ENCODE peak calls at places on chromosome 22, in seven cellular contexts. One of them, this sample, is unnamed.
A peak's percentile ranks its signal among the peaks of the same experiment; 100 is the strongest.

GRCh38 chr22:42343551-42344081 is 73.2 kb upstream of the TCF20 start:
- DNase-seq in tibial nerve: no peak
- DNase-seq in IMR-90: no peak
- DNase-seq in Peyer's patch: no peak
- DNase-seq in adrenal gland: no peak
- DNase-seq in lower leg skin: no peak
- DNase-seq in heart left ventricle: no peak
- DNase-seq in this sample: no peak

GRCh38 chr22:31192513-31192912 is 19.6 kb upstream of the LIMK2 start:
- DNase-seq in heart left ventricle: no peak
- DNase-seq in IMR-90: peak; percentile 77
- DNase-seq in tibial nerve: no peak
- DNase-seq in adrenal gland: no peak
- DNase-seq in Peyer's patch: no peak
- DNase-seq in lower leg skin: no peak
- DNase-seq in this sample: no peak

GRCh38 chr22:37484115-37485005 is 1.8 kb downstream of the MFNG start:
- DNase-seq in adrenal gland: peak; percentile 75
- DNase-seq in Peyer's patch: peak; percentile 98
- DNase-seq in heart left ventricle: peak; percentile 89
- DNase-seq in IMR-90: no peak
- DNase-seq in tibial nerve: peak; percentile 51
- DNase-seq in lower leg skin: peak; percentile 73
- DNase-seq in this sample: no peak

GRCh38 chr22:48238018-48238915 is 1475.8 kb downstream of the TBC1D22A start:
- DNase-seq in Peyer's patch: no peak
- DNase-seq in tibial nerve: no peak
- DNase-seq in IMR-90: no peak
- DNase-seq in lower leg skin: no peak
- DNase-seq in adrenal gland: no peak
- DNase-seq in heart left ventricle: no peak
- DNase-seq in this sample: no peak

GRCh38 chr22:50176850-50177536 is 6.5 kb downstream of the PANX2 start:
- DNase-seq in heart left ventricle: peak; percentile 61
- DNase-seq in lower leg skin: no peak
- DNase-seq in tibial nerve: no peak
- DNase-seq in adrenal gland: no peak
- DNase-seq in IMR-90: no peak
- DNase-seq in Peyer's patch: no peak
- DNase-seq in this sample: peak; percentile 58

GRCh38 chr22:50118557-50119168 is 28.9 kb downstream of the MOV10L1 start:
- DNase-seq in adrenal gland: peak; percentile 72
- DNase-seq in heart left ventricle: no peak
- DNase-seq in lower leg skin: no peak
- DNase-seq in IMR-90: peak; percentile 100
- DNase-seq in Peyer's patch: no peak
- DNase-seq in tibial nerve: no peak
- DNase-seq in this sample: no peak

GRCh38 chr22:31800065-31800464 is 46.2 kb downstream of the DEPDC5 start:
- DNase-seq in heart left ventricle: no peak
- DNase-seq in IMR-90: peak; percentile 78
- DNase-seq in tibial nerve: no peak
- DNase-seq in lower leg skin: no peak
- DNase-seq in Peyer's patch: no peak
- DNase-seq in adrenal gland: no peak
- DNase-seq in this sample: no peak

GRCh38 chr22:21866821-21867527 is 471 bp downstream of the MAPK1 start:
- DNase-seq in heart left ventricle: peak; percentile 68
- DNase-seq in Peyer's patch: no peak
- DNase-seq in tibial nerve: no peak
- DNase-seq in adrenal gland: peak; percentile 24
- DNase-seq in lower leg skin: peak; percentile 19
- DNase-seq in IMR-90: no peak
- DNase-seq in this sample: no peak

GRCh38 chr22:24526191-24526590 is 28.7 kb downstream of the GUCD1 start:
- DNase-seq in adrenal gland: no peak
- DNase-seq in heart left ventricle: no peak
- DNase-seq in tibial nerve: no peak
- DNase-seq in lower leg skin: no peak
- DNase-seq in Peyer's patch: no peak
- DNase-seq in IMR-90: peak; percentile 17
- DNase-seq in this sample: no peak

GRCh38 chr22:39942433-39943213 is 17.6 kb upstream of the TMA7B start:
- DNase-seq in heart left ventricle: no peak
- DNase-seq in Peyer's patch: no peak
- DNase-seq in lower leg skin: no peak
- DNase-seq in IMR-90: no peak
- DNase-seq in adrenal gland: no peak
- DNase-seq in tibial nerve: no peak
- DNase-seq in this sample: no peak

GRCh38 chr22:29334696-29335344 is 19.3 kb upstream of the RASL10A start:
- DNase-seq in heart left ventricle: no peak
- DNase-seq in lower leg skin: no peak
- DNase-seq in Peyer's patch: no peak
- DNase-seq in IMR-90: no peak
- DNase-seq in tibial nerve: no peak
- DNase-seq in adrenal gland: no peak
- DNase-seq in this sample: no peak

GRCh38 chr22:36369922-36370781 is 17.6 kb downstream of the MYH9 start:
- DNase-seq in Peyer's patch: no peak
- DNase-seq in tibial nerve: no peak
- DNase-seq in heart left ventricle: no peak
- DNase-seq in lower leg skin: no peak
- DNase-seq in adrenal gland: peak; percentile 43
- DNase-seq in IMR-90: peak; percentile 41
- DNase-seq in this sample: no peak

GRCh38 chr22:47996446-47996857 is 1234.0 kb downstream of the TBC1D22A start:
- DNase-seq in adrenal gland: no peak
- DNase-seq in IMR-90: no peak
- DNase-seq in heart left ventricle: no peak
- DNase-seq in tibial nerve: no peak
- DNase-seq in lower leg skin: no peak
- DNase-seq in Peyer's patch: no peak
- DNase-seq in this sample: no peak

GRCh38 chr22:25389541-25389919 is 170.1 kb downstream of the CRYBB2 start:
- DNase-seq in adrenal gland: no peak
- DNase-seq in Peyer's patch: no peak
- DNase-seq in lower leg skin: no peak
- DNase-seq in IMR-90: no peak
- DNase-seq in tibial nerve: no peak
- DNase-seq in heart left ventricle: no peak
- DNase-seq in this sample: no peak

GRCh38 chr22:30561402-30562154 is 12.9 kb downstream of the GAL3ST1 start:
- DNase-seq in lower leg skin: no peak
- DNase-seq in heart left ventricle: no peak
- DNase-seq in tibial nerve: no peak
- DNase-seq in adrenal gland: no peak
- DNase-seq in IMR-90: no peak
- DNase-seq in Peyer's patch: no peak
- DNase-seq in this sample: no peak

GRCh38 chr22:49811014-49811791 is 16.5 kb downstream of the BRD1 start:
- DNase-seq in IMR-90: no peak
- DNase-seq in Peyer's patch: no peak
- DNase-seq in heart left ventricle: no peak
- DNase-seq in tibial nerve: no peak
- DNase-seq in lower leg skin: no peak
- DNase-seq in adrenal gland: no peak
- DNase-seq in this sample: no peak

GRCh38 chr22:42462016-42462415 is 29.8 kb upstream of the NFAM1 start:
- DNase-seq in heart left ventricle: no peak
- DNase-seq in IMR-90: no peak
- DNase-seq in adrenal gland: no peak
- DNase-seq in lower leg skin: no peak
- DNase-seq in tibial nerve: no peak
- DNase-seq in Peyer's patch: no peak
- DNase-seq in this sample: no peak

GRCh38 chr22:26669060-26669481 is 11.7 kb downstream of the MIAT start:
- DNase-seq in IMR-90: peak; percentile 63
- DNase-seq in adrenal gland: no peak
- DNase-seq in tibial nerve: no peak
- DNase-seq in Peyer's patch: no peak
- DNase-seq in heart left ventricle: no peak
- DNase-seq in lower leg skin: no peak
- DNase-seq in this sample: no peak

GRCh38 chr22:25953919-25954318 is 211.9 kb downstream of the MYO18B start:
- DNase-seq in adrenal gland: no peak
- DNase-seq in heart left ventricle: no peak
- DNase-seq in lower leg skin: no peak
- DNase-seq in IMR-90: no peak
- DNase-seq in Peyer's patch: no peak
- DNase-seq in tibial nerve: no peak
- DNase-seq in this sample: no peak

GRCh38 chr22:50699001-50699753 is 26.6 kb downstream of the SHANK3 start:
- DNase-seq in tibial nerve: no peak
- DNase-seq in Peyer's patch: no peak
- DNase-seq in adrenal gland: no peak
- DNase-seq in lower leg skin: no peak
- DNase-seq in heart left ventricle: peak; percentile 60
- DNase-seq in IMR-90: no peak
- DNase-seq in this sample: peak; percentile 70

GRCh38 chr22:42688241-42688913 is 32.3 kb downstream of the A4GALT start:
- DNase-seq in adrenal gland: peak; percentile 93
- DNase-seq in tibial nerve: peak; percentile 91
- DNase-seq in lower leg skin: peak; percentile 89
- DNase-seq in IMR-90: peak; percentile 93
- DNase-seq in Peyer's patch: peak; percentile 39
- DNase-seq in heart left ventricle: peak; percentile 87
- DNase-seq in this sample: peak; percentile 94

GRCh38 chr22:36252754-36253522 is at the start of gene APOL1:
- DNase-seq in tibial nerve: peak; percentile 45
- DNase-seq in lower leg skin: no peak
- DNase-seq in heart left ventricle: no peak
- DNase-seq in adrenal gland: peak; percentile 39
- DNase-seq in Peyer's patch: peak; percentile 64
- DNase-seq in IMR-90: peak; percentile 43
- DNase-seq in this sample: no peak

GRCh38 chr22:37176464-37177061 is 11.5 kb downstream of the C1QTNF6 start:
- DNase-seq in heart left ventricle: peak; percentile 87
- DNase-seq in Peyer's patch: peak; percentile 53
- DNase-seq in IMR-90: peak; percentile 78
- DNase-seq in lower leg skin: peak; percentile 69
- DNase-seq in adrenal gland: peak; percentile 71
- DNase-seq in tibial nerve: peak; percentile 69
- DNase-seq in this sample: peak; percentile 82

GRCh38 chr22:25752615-25753214 is 10.7 kb downstream of the MYO18B start:
- DNase-seq in lower leg skin: no peak
- DNase-seq in Peyer's patch: no peak
- DNase-seq in tibial nerve: no peak
- DNase-seq in adrenal gland: no peak
- DNase-seq in heart left ventricle: no peak
- DNase-seq in IMR-90: no peak
- DNase-seq in this sample: no peak

GRCh38 chr22:48864748-48865147 is 962.9 kb downstream of the BRD1 start:
- DNase-seq in IMR-90: no peak
- DNase-seq in lower leg skin: no peak
- DNase-seq in heart left ventricle: no peak
- DNase-seq in adrenal gland: no peak
- DNase-seq in Peyer's patch: no peak
- DNase-seq in tibial nerve: no peak
- DNase-seq in this sample: peak; percentile 74

GRCh38 chr22:37377927-37378326 is 49.4 kb downstream of the ELFN2 start:
- DNase-seq in lower leg skin: no peak
- DNase-seq in adrenal gland: no peak
- DNase-seq in tibial nerve: no peak
- DNase-seq in IMR-90: no peak
- DNase-seq in Peyer's patch: no peak
- DNase-seq in heart left ventricle: no peak
- DNase-seq in this sample: no peak

GRCh38 chr22:48197189-48197690 is 1434.8 kb downstream of the TBC1D22A start:
- DNase-seq in heart left ventricle: no peak
- DNase-seq in tibial nerve: no peak
- DNase-seq in IMR-90: no peak
- DNase-seq in lower leg skin: no peak
- DNase-seq in Peyer's patch: no peak
- DNase-seq in adrenal gland: no peak
- DNase-seq in this sample: no peak

DNA sequence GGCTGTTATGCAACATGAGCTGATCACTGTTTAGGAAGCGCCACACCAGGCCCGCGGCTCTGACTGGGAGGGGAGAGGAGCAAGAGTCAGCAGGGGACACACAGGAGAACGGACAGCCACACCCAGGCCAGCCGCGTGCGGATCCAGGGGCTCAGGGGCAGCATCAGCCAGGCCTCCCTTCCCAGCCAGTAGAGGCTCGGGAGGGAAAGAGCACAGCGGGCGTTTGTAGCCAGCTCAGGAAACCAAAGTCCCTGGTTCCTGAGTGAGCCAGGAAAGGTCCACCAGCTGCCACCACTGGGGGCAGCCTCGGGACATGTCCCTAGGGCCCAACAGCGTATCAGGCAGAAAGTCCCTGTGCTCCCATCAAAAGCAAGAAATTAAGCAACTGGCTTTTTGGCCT is 71.8 kb upstream of the PITPNB start:
- DNase-seq in Peyer's patch: no peak
- DNase-seq in heart left ventricle: peak; percentile 84
- DNase-seq in IMR-90: peak; percentile 8
- DNase-seq in tibial nerve: peak; percentile 67
- DNase-seq in lower leg skin: no peak
- DNase-seq in adrenal gland: peak; percentile 34
- DNase-seq in this sample: peak; percentile 82
- TF ChIP-seq CTCF in Peyer's patch: no peak
- TF ChIP-seq CTCF in heart left ventricle: peak; percentile 68
- TF ChIP-seq CTCF in IMR-90: peak; percentile 27
- TF ChIP-seq CTCF in tibial nerve: peak; percentile 66
- TF ChIP-seq CTCF in lower leg skin: no peak
- TF ChIP-seq CTCF in adrenal gland: no peak
- TF ChIP-seq CTCF in this sample: peak; percentile 36

GRCh38 chr22:19854778-19855503 is at the start of the genes GNB1L and RTL10:
- DNase-seq in tibial nerve: peak; percentile 90
- DNase-seq in IMR-90: peak; percentile 96
- DNase-seq in adrenal gland: peak; percentile 96
- DNase-seq in heart left ventricle: peak; percentile 99
- DNase-seq in lower leg skin: peak; percentile 94
- DNase-seq in Peyer's patch: peak; percentile 95
- DNase-seq in this sample: peak; percentile 96
- TF ChIP-seq POLR2A in tibial nerve: peak; percentile 95
- TF ChIP-seq POLR2A in IMR-90: peak; percentile 84
- TF ChIP-seq POLR2A in adrenal gland: peak; percentile 99
- TF ChIP-seq POLR2A in heart left ventricle: peak; percentile 97
- TF ChIP-seq POLR2A in lower leg skin: no peak
- TF ChIP-seq POLR2A in Peyer's patch: peak; percentile 96
- TF ChIP-seq POLR2A in this sample: peak; percentile 84

GRCh38 chr22:44981857-44982256 is 27.9 kb downstream of the PHF21B start:
- DNase-seq in IMR-90: no peak
- DNase-seq in lower leg skin: no peak
- DNase-seq in tibial nerve: no peak
- DNase-seq in heart left ventricle: no peak
- DNase-seq in adrenal gland: no peak
- DNase-seq in Peyer's patch: no peak
- DNase-seq in this sample: no peak
- TF ChIP-seq CTCF in IMR-90: no peak
- TF ChIP-seq CTCF in lower leg skin: no peak
- TF ChIP-seq CTCF in tibial nerve: no peak
- TF ChIP-seq CTCF in heart left ventricle: no peak
- TF ChIP-seq CTCF in adrenal gland: no peak
- TF ChIP-seq CTCF in Peyer's patch: no peak
- TF ChIP-seq CTCF in this sample: no peak

DNA sequence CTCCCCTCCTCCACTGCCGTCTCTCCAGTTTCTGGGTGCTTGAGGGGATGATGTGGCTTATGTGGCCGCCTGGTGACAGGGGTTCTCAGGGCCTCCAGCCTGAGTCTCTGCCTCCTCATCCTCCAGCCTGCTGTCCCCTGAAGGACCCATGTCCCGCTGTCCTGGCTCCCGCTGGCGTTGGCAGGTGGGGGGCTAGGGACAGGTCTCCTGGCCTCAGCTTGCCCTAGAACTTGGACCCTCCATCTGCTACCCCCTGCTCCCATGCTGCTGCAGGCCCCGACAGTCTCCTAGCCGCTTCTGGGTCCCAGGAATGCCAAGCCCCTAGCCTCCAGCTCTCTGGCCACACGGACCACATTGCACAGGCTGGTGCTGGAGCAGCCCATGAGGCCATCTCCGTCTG is 13.9 kb upstream of the CELSR1 start:
- DNase-seq in Peyer's patch: no peak
- DNase-seq in tibial nerve: no peak
- DNase-seq in adrenal gland: no peak
- DNase-seq in heart left ventricle: no peak
- DNase-seq in lower leg skin: no peak
- DNase-seq in IMR-90: no peak
- DNase-seq in this sample: peak; percentile 50
- TF ChIP-seq POLR2A in Peyer's patch: no peak
- TF ChIP-seq POLR2A in tibial nerve: no peak
- TF ChIP-seq POLR2A in adrenal gland: no peak
- TF ChIP-seq POLR2A in heart left ventricle: no peak
- TF ChIP-seq POLR2A in lower leg skin: no peak
- TF ChIP-seq POLR2A in IMR-90: no peak
- TF ChIP-seq POLR2A in this sample: no peak